ENCODE peak calls at places on chromosomes 13 and 19, in four cellular contexts. K is K562, M is WTC11, V is HepG2. T is an unnamed sample.

GRCh38 chr19:17504030-17504429 is 7.4 kb upstream of the PGLS start:
- DNase-seq in K (no peak), M (no peak), V (no peak), T (no peak)

GRCh38 chr19:10334340-10335148 is 1.2 kb upstream of the RAVER1 start:
- DNase-seq in K (peak), M (peak), V (peak), T (no peak)

GRCh38 chr19:14114854-14115253 is 2.7 kb downstream of the PRKACA start:
- DNase-seq in K (peak), M (peak), V (no peak), T (no peak)

GRCh38 chr19:2149980-2150793 is 1.2 kb downstream of the AP3D1 start:
- DNase-seq in K (no peak), M (no peak), V (no peak), T (no peak)

GRCh38 chr19:49616532-49616931 is 23.4 kb downstream of the RRAS start:
- DNase-seq in K (no peak), M (no peak), V (no peak), T (no peak)

GRCh38 chr19:30718728-30719127 is 346.5 kb downstream of the ZNF536 start:
- DNase-seq in K (no peak), M (no peak), V (no peak), T (no peak)

GRCh38 chr19:370641-371330 is 26.2 kb upstream of the MIER2 start:
- DNase-seq in K (no peak), M (no peak), V (no peak), T (no peak)

GRCh38 chr19:58569191-58569942 is 3.8 kb downstream of the MZF1 start:
- DNase-seq in K (no peak), M (peak), V (no peak), T (no peak)

GRCh38 chr13:109226631-109227030 is 559.8 kb downstream of the IRS2 start:
- DNase-seq in K (no peak), M (no peak), V (no peak), T (no peak)

GRCh38 chr19:38907670-38908069 is 4.3 kb downstream of the CCER2 start:
- DNase-seq in K (no peak), M (no peak), V (no peak), T (no peak)

GRCh38 chr13:41457589-41458186 is 338 bp downstream of the RGCC start:
- DNase-seq in K (peak), M (peak), V (no peak), T (no peak)

GRCh38 chr13:19795956-19796355 is 13.2 kb upstream of the PSPC1 start:
- DNase-seq in K (no peak), M (no peak), V (no peak), T (no peak)

GRCh38 chr13:19794552-19795143 is 11.9 kb upstream of the PSPC1 start:
- DNase-seq in K (no peak), M (peak), V (no peak), T (no peak)

DNA sequence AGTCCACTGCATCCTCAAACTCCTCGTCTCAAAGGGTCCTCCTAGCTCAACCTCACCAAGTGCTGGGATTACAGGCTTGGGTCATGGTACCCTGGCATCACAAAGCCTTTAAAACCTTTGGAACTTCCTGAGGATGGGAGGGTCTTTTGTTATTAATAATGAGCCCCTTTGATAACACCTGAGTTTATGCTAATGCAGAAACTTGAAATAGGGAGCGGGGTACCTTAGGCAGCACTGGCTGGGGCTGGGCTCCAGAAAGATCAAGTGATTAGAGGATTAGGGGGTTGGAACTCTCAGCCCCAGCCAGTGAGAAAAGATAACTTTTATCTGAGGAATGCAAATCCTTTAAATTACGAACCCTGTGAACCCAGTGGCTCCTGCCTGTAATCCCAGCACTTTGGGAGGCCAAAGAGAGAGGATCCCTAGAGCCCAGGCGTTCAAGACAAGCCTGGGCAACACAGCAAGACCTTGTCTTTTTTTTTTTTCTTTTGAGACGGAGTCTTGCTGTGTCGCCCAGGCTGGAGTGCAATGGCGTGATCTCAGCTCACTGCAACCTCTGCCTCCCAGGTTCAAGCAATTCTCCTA is 9.3 kb upstream of the PSPC1 start:
- DNase-seq in K (no peak), M (no peak), V (no peak), T (no peak)
- TF ChIP-seq NR2C2 in K (no peak), M (no peak), V (no peak), T (no peak)

GRCh38 chr13:99821741-99822140 is 149.8 kb downstream of the ZIC5 start:
- DNase-seq in K (no peak), M (no peak), V (no peak), T (no peak)
- TF ChIP-seq NR2C2 in K (no peak), M (no peak), V (no peak), T (no peak)

DNA sequence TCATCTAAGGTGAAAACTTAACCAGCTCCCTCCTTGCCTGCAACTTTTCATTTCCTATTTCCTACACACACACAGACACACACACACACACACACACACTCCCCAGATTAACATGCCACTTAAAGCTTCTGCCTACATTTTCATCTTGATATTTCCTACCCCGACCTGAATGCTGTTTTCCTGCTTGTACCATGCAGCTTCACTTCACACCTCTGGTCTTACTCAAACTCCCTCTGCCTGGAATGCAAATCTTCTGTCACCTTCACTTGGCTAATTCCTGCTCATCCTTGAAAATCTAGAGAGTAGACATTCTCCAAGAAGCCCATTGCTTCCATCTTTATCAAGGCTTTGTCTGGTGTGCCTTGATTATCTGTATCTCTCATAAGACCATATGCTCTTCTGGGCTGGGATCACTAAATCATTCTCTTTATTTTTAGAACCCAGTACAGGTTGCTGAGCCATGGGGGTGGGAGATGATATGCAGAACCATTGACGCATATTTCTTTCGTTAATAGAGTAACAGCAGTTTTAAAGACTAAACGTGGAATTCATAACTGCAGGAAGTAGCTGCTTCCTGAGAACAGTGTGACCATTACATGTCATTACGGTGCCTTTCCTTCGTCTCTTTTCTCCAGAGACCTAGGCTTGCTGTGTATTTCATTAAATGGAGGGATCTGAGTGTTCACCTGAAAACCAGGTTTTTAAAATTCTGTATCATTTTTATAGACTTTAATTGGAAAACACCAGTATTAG is 37.7 kb downstream of the CNMD start:
- DNase-seq in K (no peak), M (no peak), V (no peak), T (no peak)
- TF ChIP-seq NR2C2 in K (no peak), M (no peak), V (no peak), T (no peak)

DNA sequence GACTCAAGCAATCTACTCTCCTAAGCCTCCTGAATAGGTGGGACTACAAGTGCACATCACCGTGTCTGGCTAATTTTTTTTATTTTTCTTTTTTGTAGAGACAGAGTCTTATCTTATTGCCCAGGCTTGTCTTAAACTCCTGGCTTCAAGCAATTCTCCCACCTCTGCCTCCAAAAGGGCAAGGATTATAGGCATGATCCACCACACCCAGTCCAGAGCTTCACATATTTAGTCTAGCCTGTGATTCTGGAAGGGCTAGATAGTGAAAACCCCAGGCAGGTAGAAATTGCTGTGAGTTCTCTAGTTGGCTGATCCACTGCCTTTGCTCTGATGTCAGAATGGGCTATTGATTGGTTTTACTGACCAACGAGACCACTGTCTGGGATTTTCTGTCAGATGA is 854.6 kb upstream of the MIR17HG start:
- DNase-seq in K (no peak), M (no peak), V (no peak), T (no peak)
- TF ChIP-seq NR2C2 in K (no peak), M (no peak), V (no peak), T (no peak)

GRCh38 chr19:44573183-44573582 is 40.2 kb upstream of the IGSF23 start:
- DNase-seq in K (no peak), M (no peak), V (no peak), T (no peak)

GRCh38 chr19:44573647-44574046 is 39.7 kb upstream of the IGSF23 start:
- DNase-seq in K (no peak), M (no peak), V (no peak), T (no peak)

GRCh38 chr19:44571830-44572661 is 41.3 kb upstream of the IGSF23 start:
- DNase-seq in K (no peak), M (no peak), V (no peak), T (no peak)

GRCh38 chr19:44570603-44570983 is 41.1 kb upstream of the CEACAM20 start:
- DNase-seq in K (no peak), M (no peak), V (no peak), T (peak)

DNA sequence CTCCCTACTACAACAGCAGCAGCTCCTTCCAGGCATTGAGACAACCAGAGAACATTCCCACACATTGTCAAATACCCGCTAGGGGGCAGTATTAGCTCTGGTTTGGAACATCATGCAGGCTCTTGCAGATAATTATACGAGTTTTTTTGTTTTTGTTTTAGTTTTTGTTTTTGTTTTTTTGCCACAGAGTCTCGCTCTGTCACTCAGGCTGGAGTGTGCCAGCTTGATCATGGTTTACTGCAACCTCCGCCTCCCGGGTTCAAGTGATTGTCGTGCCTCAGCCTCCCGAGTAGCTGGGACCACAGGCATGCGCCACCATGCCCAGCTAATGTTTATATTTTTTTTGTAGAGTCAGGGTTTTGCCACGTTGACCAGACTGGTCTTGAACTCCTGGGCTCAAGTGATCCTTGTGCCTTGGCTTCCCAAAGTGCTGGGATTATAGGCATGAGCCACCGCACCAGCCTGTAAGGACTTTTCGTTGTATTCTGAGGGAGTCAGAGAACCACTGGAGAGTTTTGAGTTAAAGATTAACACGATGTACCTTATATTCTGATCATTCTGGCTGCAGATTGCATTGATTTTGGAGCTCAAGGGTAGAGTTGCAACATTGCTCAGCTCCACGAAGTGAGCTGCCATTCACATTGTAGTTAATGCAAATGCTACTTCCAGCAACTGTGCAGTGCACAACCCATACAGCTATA is 41.7 kb upstream of the CEACAM20 start:
- DNase-seq in K (peak), M (peak), V (peak), T (no peak)
- TF ChIP-seq NR2C2 in K (no peak), M (no peak), V (no peak), T (no peak)

GRCh38 chr19:51211833-51212232 is 13.0 kb upstream of the CD33 start:
- DNase-seq in K (no peak), M (no peak), V (no peak), T (no peak)
- TF ChIP-seq NR2C2 in K (no peak), M (no peak), V (no peak), T (no peak)

DNA sequence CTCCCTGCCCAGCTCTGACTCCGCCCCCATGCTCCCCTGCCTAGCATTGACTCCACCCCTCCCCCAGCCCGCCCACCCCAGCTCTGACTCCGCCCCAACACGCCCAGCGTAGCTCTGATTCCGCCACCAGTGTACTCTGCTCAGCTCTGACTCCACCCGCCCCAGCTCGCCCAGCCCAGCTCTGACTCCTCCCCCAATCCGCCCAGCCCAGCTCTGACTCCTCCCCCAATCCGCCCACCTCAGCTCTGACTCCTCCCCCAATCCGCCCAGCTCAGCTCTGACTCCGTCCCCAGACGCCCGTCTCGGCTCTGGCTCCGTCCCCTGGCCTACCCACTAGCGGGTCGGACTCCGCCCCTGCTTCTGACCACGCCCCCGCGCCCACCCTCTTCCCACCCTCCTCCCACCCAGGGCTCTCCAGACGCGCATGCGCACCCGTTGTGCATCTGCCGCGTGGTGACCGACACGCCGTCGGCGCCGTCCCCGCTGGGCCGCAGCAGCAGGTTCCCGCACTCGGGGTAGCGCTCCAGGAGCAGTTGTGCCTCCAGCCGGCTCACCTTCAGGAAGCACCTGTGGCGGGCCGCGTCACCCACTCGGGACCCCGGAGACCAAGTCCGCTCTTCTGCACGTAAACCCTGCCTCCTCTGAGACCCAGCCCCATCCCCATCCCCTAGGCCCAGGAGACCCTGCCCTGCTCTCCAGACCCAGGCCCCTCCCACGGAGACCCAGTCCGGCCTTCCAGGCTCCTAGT is 10.2 kb downstream of the STAP2 start:
- DNase-seq in K (peak), M (peak), V (no peak), T (peak)
- TF ChIP-seq NR2C2 in K (peak), M (no peak), V (no peak), T (no peak)

DNA sequence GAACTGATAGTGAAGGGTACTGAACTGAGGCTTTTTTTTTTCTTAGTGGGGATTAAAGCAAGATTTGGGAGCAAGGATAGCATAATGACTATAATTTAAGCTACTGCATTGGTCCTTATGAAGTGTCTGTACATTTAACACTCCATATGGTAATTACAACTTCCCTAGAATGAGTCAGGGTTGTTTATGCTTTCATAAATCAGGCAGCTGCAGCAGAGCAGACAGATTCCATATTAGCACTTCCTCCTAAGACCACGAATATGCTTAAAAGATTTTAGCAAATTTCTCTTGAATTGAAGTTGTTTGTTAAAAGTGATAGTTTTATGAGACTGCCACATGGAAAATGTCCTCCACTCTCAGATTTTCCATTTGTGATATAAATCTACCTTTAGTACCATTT is 401.1 kb upstream of the SPRY2 start:
- DNase-seq in K (no peak), M (no peak), V (no peak), T (no peak)
- TF ChIP-seq NR2C2 in K (no peak), M (no peak), V (no peak), T (no peak)